ENCODE peak calls at places on chromosome 5, in five cellular contexts. One of them, this sample, is unnamed.

GRCh38 chr5:6260846-6261245 is 117.5 kb downstream of the MED10 start:
- DNase-seq in Right ventricle myocardium superior: no peak
- DNase-seq in nephron progenitor cell: no peak
- DNase-seq in left ventricle myocardium inferior: no peak
- DNase-seq in aorta: no peak
- DNase-seq in this sample: no peak

GRCh38 chr5:1171340-1171941 is 30.0 kb upstream of the SLC6A19 start:
- DNase-seq in Right ventricle myocardium superior: peak
- DNase-seq in nephron progenitor cell: no peak
- DNase-seq in left ventricle myocardium inferior: no peak
- DNase-seq in aorta: peak
- DNase-seq in this sample: no peak

GRCh38 chr5:177022386-177023246 is at the start of gene ZNF346:
- DNase-seq in Right ventricle myocardium superior: peak
- DNase-seq in nephron progenitor cell: peak
- DNase-seq in left ventricle myocardium inferior: peak
- DNase-seq in aorta: peak
- DNase-seq in this sample: peak

GRCh38 chr5:168172718-168173045 is 118.8 kb upstream of the WWC1 start:
- DNase-seq in Right ventricle myocardium superior: no peak
- DNase-seq in nephron progenitor cell: no peak
- DNase-seq in left ventricle myocardium inferior: no peak
- DNase-seq in aorta: no peak
- DNase-seq in this sample: no peak

GRCh38 chr5:321233-321725 is at the start of gene AHRR:
- DNase-seq in Right ventricle myocardium superior: peak
- DNase-seq in nephron progenitor cell: peak
- DNase-seq in left ventricle myocardium inferior: peak
- DNase-seq in aorta: peak
- DNase-seq in this sample: peak

GRCh38 chr5:131005963-131006684 is 158.9 kb downstream of the HINT1 start:
- DNase-seq in Right ventricle myocardium superior: no peak
- DNase-seq in nephron progenitor cell: peak
- DNase-seq in left ventricle myocardium inferior: no peak
- DNase-seq in aorta: no peak
- DNase-seq in this sample: no peak

GRCh38 chr5:122844916-122845252 is 529 bp upstream of the SNX24 start:
- DNase-seq in Right ventricle myocardium superior: no peak
- DNase-seq in nephron progenitor cell: no peak
- DNase-seq in left ventricle myocardium inferior: no peak
- DNase-seq in aorta: no peak
- DNase-seq in this sample: peak

GRCh38 chr5:38148021-38148625 is 110.2 kb upstream of the EGFLAM start:
- DNase-seq in Right ventricle myocardium superior: no peak
- DNase-seq in nephron progenitor cell: no peak
- DNase-seq in left ventricle myocardium inferior: no peak
- DNase-seq in aorta: no peak
- DNase-seq in this sample: no peak

GRCh38 chr5:38094889-38095288 is 163.5 kb upstream of the EGFLAM start:
- DNase-seq in Right ventricle myocardium superior: no peak
- DNase-seq in nephron progenitor cell: no peak
- DNase-seq in left ventricle myocardium inferior: no peak
- DNase-seq in aorta: no peak
- DNase-seq in this sample: no peak

GRCh38 chr5:148390914-148391313 is 7.2 kb downstream of the FBXO38 start:
- DNase-seq in Right ventricle myocardium superior: no peak
- DNase-seq in nephron progenitor cell: no peak
- DNase-seq in left ventricle myocardium inferior: no peak
- DNase-seq in aorta: no peak
- DNase-seq in this sample: no peak

GRCh38 chr5:132667761-132668705 is 5.8 kb upstream of the IL4 start:
- DNase-seq in Right ventricle myocardium superior: no peak
- DNase-seq in nephron progenitor cell: no peak
- DNase-seq in left ventricle myocardium inferior: no peak
- DNase-seq in aorta: no peak
- DNase-seq in this sample: no peak

GRCh38 chr5:170655476-170655875 is 128.0 kb upstream of the GABRP start:
- DNase-seq in Right ventricle myocardium superior: no peak
- DNase-seq in nephron progenitor cell: no peak
- DNase-seq in left ventricle myocardium inferior: no peak
- DNase-seq in aorta: no peak
- DNase-seq in this sample: no peak

GRCh38 chr5:132064738-132065331 is 4.4 kb downstream of the IL3 start:
- DNase-seq in Right ventricle myocardium superior: peak
- DNase-seq in nephron progenitor cell: peak
- DNase-seq in left ventricle myocardium inferior: peak
- DNase-seq in aorta: peak
- DNase-seq in this sample: peak

GRCh38 chr5:96083361-96083881 is 121.8 kb upstream of the ELL2 start:
- DNase-seq in Right ventricle myocardium superior: no peak
- DNase-seq in nephron progenitor cell: no peak
- DNase-seq in left ventricle myocardium inferior: no peak
- DNase-seq in aorta: no peak
- DNase-seq in this sample: no peak

GRCh38 chr5:170636206-170636605 is 132.4 kb downstream of the KCNIP1 start:
- DNase-seq in Right ventricle myocardium superior: no peak
- DNase-seq in nephron progenitor cell: no peak
- DNase-seq in left ventricle myocardium inferior: no peak
- DNase-seq in aorta: peak
- DNase-seq in this sample: no peak

GRCh38 chr5:14781106-14781505 is 90.5 kb downstream of the ANKH start:
- DNase-seq in Right ventricle myocardium superior: no peak
- DNase-seq in nephron progenitor cell: no peak
- DNase-seq in left ventricle myocardium inferior: no peak
- DNase-seq in aorta: no peak
- DNase-seq in this sample: no peak

This sample was measured in iPS-NIHi11.